ENCODE peak calls at places on chromosomes 7 and 10, in six cellular contexts. Y, C, N, F, A and J are unnamed samples.

GRCh38 chr10:100977436-100977835 is 8.1 kb downstream of the SEMA4G start:
- DNase-seq in Y (no peak), C (no peak), N (no peak), F (no peak), A (no peak), J (peak; percentile 19)

GRCh38 chr7:17558135-17558534 is 259.7 kb downstream of the AHR start:
- DNase-seq in Y (no peak), C (no peak), N (no peak), F (no peak), A (no peak), J (no peak)

GRCh38 chr10:100693815-100694214 is 51.6 kb upstream of the PAX2 start:
- DNase-seq in Y (no peak), C (no peak), N (no peak), F (no peak), A (no peak), J (no peak)

GRCh38 chr7:44380831-44381493 is 55.6 kb upstream of the CAMK2B start:
- DNase-seq in Y (no peak), C (no peak), N (no peak), F (no peak), A (no peak), J (no peak)

GRCh38 chr7:33744293-33744692 is 161.0 kb upstream of the BMPER start:
- DNase-seq in Y (no peak), C (no peak), N (no peak), F (no peak), A (no peak), J (no peak)

GRCh38 chr7:124856299-124856888 is 73.2 kb downstream of the POT1 start:
- DNase-seq in Y (no peak), C (peak; percentile 21), N (no peak), F (no peak), A (no peak), J (no peak)

GRCh38 chr7:116772423-116772852 is 89.9 kb upstream of the CAPZA2 start:
- DNase-seq in Y (no peak), C (no peak), N (no peak), F (no peak), A (no peak), J (no peak)

GRCh38 chr10:27474741-27475140 is 29.4 kb upstream of the RAB18 start:
- DNase-seq in Y (no peak), C (no peak), N (no peak), F (no peak), A (no peak), J (no peak)

GRCh38 chr10:48626986-48627731 is 22.3 kb upstream of the ARHGAP22 start:
- DNase-seq in Y (no peak), C (no peak), N (no peak), F (no peak), A (no peak), J (no peak)

GRCh38 chr7:114508096-114508495 is 93.5 kb downstream of the FOXP2 start:
- DNase-seq in Y (no peak), C (no peak), N (peak; percentile 32), F (no peak), A (no peak), J (no peak)
- H3K27ac ChIP-seq in Y (no peak overlapping the region), C (no peak overlapping the region), N (peak overlapping the region; percentile 58), F (no peak overlapping the region), A (no peak overlapping the region), J (peak overlapping the region; percentile 61)

DNA sequence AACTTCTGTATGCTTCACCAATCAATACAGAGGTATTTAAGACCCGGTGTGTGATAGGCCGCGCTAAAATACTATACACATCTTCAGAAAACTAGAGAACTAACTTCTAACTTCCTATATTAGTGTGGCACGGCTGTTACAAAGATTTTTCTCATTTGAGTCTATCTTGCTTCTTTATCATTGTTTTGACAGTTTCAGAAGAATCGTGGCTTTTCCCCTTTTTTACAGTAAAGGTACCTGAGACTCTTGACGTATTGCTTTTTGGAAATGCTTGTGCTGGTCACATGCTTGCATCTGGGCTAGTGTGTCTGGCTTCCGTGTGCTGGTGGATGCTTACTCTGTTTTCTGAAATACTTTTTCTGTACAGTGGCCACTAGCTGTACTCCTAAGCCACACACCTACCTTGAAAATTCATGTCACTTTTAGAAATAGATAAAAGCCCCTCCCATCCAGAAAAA is 12.7 kb downstream of the IKZF1 start:
- DNase-seq in Y (no peak), C (peak; percentile 84), N (no peak), F (no peak), A (no peak), J (no peak)
- H3K4me1 ChIP-seq in Y (no peaks in the 10 kb centered on the region), C (peaks cover 99% of the 10 kb centered on the region), N (no peaks in the 10 kb centered on the region), F (peaks cover 3% of the 10 kb centered on the region), A (peaks cover 98% of the 10 kb centered on the region), J (no peaks in the 10 kb centered on the region)

DNA sequence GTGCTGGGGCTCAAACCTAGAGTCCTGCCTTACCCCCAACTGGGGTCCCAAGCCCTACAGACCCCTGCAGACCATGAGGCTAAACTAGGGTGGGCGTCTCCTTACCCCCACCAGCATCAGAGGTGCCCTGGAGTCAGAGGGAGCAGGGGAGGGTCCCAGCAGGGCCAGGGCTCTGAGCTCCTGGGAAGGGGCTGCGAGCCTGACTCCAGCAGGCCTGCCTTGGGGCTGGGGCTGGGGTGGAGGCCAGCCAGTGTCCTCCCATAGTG is 1.3 kb downstream of the SNCG start:
- DNase-seq in Y (no peak), C (no peak), N (no peak), F (no peak), A (no peak), J (no peak)
- H3K27ac ChIP-seq in Y (no peak overlapping the region), C (no peak overlapping the region), N (peak overlapping the region; percentile 72), F (peak overlapping the region; percentile 75), A (no peak overlapping the region), J (peak overlapping the region; percentile 65)

GRCh38 chr7:55074008-55074499 is 55.2 kb downstream of the EGFR start:
- DNase-seq in Y (peak; percentile 94), C (peak; percentile 47), N (no peak), F (no peak), A (no peak), J (no peak)

GRCh38 chr7:55073051-55073511 is 54.3 kb downstream of the EGFR start:
- DNase-seq in Y (no peak), C (no peak), N (no peak), F (no peak), A (no peak), J (no peak)

GRCh38 chr7:55070839-55071238 is 52.0 kb downstream of the EGFR start:
- DNase-seq in Y (no peak), C (no peak), N (no peak), F (no peak), A (no peak), J (no peak)

GRCh38 chr7:55071411-55072188 is 52.8 kb downstream of the EGFR start:
- DNase-seq in Y (no peak), C (no peak), N (no peak), F (no peak), A (no peak), J (no peak)

DNA sequence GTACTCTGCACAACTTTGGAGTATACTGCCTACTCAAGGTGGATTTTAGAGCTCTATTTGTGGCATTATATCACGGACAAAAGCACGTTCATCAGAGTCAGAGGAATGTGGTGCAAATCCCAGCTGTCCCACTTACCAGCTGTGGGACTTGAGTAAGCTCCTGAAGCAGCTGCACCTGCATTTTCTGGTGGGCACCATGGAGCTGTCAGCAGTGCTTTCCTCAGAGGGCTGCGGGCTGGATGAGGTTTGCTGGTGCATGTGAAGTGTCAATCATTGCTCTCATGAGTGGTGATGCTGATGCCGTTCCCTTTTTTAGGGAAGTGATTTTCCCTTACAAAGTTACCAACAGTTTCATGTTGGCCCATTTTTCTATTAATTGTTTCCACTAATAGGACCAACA is 53.4 kb downstream of the EGFR start:
- DNase-seq in Y (no peak), C (no peak), N (no peak), F (no peak), A (no peak), J (no peak)
- H3K4me1 ChIP-seq in Y (peaks cover 24% of the 10 kb centered on the region), C (peaks cover 21% of the 10 kb centered on the region), N (peaks cover 52% of the 10 kb centered on the region), F (peaks cover 33% of the 10 kb centered on the region), A (no peaks in the 10 kb centered on the region), J (peaks cover 55% of the 10 kb centered on the region)